ENCODE peak calls at places on chromosomes 2 and 18, in eight cellular contexts. One of them, this sample, is unnamed.

GRCh38 chr2:144310889-144311608 is 208.9 kb downstream of the ZEB2 start:
- ATAC-seq in activated CD8-positive, alpha-beta memory T cell treated with anti-CD3 and anti-CD28 coated beads, Interleukin-2, amount 10 ng/mL, durations not matched to agents 7 days and 5 days: peak
- ATAC-seq in omental fat pad: no peak
- ATAC-seq in WTC11: no peak
- ATAC-seq in activated CD8-positive, alpha-beta T cell treated with anti-CD3 and anti-CD28 coated beads for 36 hours: peak
- ATAC-seq in T-cell: no peak
- ATAC-seq in heart left ventricle: no peak
- ATAC-seq in sciatic nerve: no peak
- ATAC-seq in this sample: peak

GRCh38 chr2:240200230-240201051 is 60.0 kb upstream of the OTOS start:
- ATAC-seq in activated CD8-positive, alpha-beta memory T cell treated with anti-CD3 and anti-CD28 coated beads, Interleukin-2, amount 10 ng/mL, durations not matched to agents 7 days and 5 days: no peak
- ATAC-seq in omental fat pad: no peak
- ATAC-seq in WTC11: no peak
- ATAC-seq in activated CD8-positive, alpha-beta T cell treated with anti-CD3 and anti-CD28 coated beads for 36 hours: no peak
- ATAC-seq in T-cell: no peak
- ATAC-seq in heart left ventricle: no peak
- ATAC-seq in sciatic nerve: no peak
- ATAC-seq in this sample: no peak

GRCh38 chr2:230218411-230218810 is 1.4 kb downstream of the SP110 start:
- ATAC-seq in activated CD8-positive, alpha-beta memory T cell treated with anti-CD3 and anti-CD28 coated beads, Interleukin-2, amount 10 ng/mL, durations not matched to agents 7 days and 5 days: no peak
- ATAC-seq in omental fat pad: no peak
- ATAC-seq in WTC11: no peak
- ATAC-seq in activated CD8-positive, alpha-beta T cell treated with anti-CD3 and anti-CD28 coated beads for 36 hours: peak
- ATAC-seq in T-cell: peak
- ATAC-seq in heart left ventricle: peak
- ATAC-seq in sciatic nerve: peak
- ATAC-seq in this sample: peak

GRCh38 chr18:48021273-48021914 is 90.9 kb upstream of the SMAD2 start:
- ATAC-seq in activated CD8-positive, alpha-beta memory T cell treated with anti-CD3 and anti-CD28 coated beads, Interleukin-2, amount 10 ng/mL, durations not matched to agents 7 days and 5 days: no peak
- ATAC-seq in omental fat pad: no peak
- ATAC-seq in WTC11: no peak
- ATAC-seq in activated CD8-positive, alpha-beta T cell treated with anti-CD3 and anti-CD28 coated beads for 36 hours: peak
- ATAC-seq in T-cell: no peak
- ATAC-seq in heart left ventricle: no peak
- ATAC-seq in sciatic nerve: no peak
- ATAC-seq in this sample: no peak

GRCh38 chr2:121530563-121531334 is at the start of gene RNU4ATAC:
- ATAC-seq in activated CD8-positive, alpha-beta memory T cell treated with anti-CD3 and anti-CD28 coated beads, Interleukin-2, amount 10 ng/mL, durations not matched to agents 7 days and 5 days: peak
- ATAC-seq in omental fat pad: peak
- ATAC-seq in WTC11: peak
- ATAC-seq in activated CD8-positive, alpha-beta T cell treated with anti-CD3 and anti-CD28 coated beads for 36 hours: peak
- ATAC-seq in T-cell: peak
- ATAC-seq in heart left ventricle: peak
- ATAC-seq in sciatic nerve: peak
- ATAC-seq in this sample: peak

GRCh38 chr18:22347624-22348511 is 69.8 kb downstream of the CTAGE1 start:
- ATAC-seq in activated CD8-positive, alpha-beta memory T cell treated with anti-CD3 and anti-CD28 coated beads, Interleukin-2, amount 10 ng/mL, durations not matched to agents 7 days and 5 days: no peak
- ATAC-seq in omental fat pad: no peak
- ATAC-seq in WTC11: peak
- ATAC-seq in activated CD8-positive, alpha-beta T cell treated with anti-CD3 and anti-CD28 coated beads for 36 hours: peak
- ATAC-seq in T-cell: peak
- ATAC-seq in heart left ventricle: peak
- ATAC-seq in sciatic nerve: no peak
- ATAC-seq in this sample: no peak

GRCh38 chr2:163122257-163122656 is 283.7 kb upstream of the KCNH7 start:
- ATAC-seq in activated CD8-positive, alpha-beta memory T cell treated with anti-CD3 and anti-CD28 coated beads, Interleukin-2, amount 10 ng/mL, durations not matched to agents 7 days and 5 days: no peak
- ATAC-seq in omental fat pad: no peak
- ATAC-seq in WTC11: no peak
- ATAC-seq in activated CD8-positive, alpha-beta T cell treated with anti-CD3 and anti-CD28 coated beads for 36 hours: no peak
- ATAC-seq in T-cell: no peak
- ATAC-seq in heart left ventricle: no peak
- ATAC-seq in sciatic nerve: no peak
- ATAC-seq in this sample: no peak

GRCh38 chr2:109062558-109063325 is 66.3 kb upstream of the SH3RF3 start:
- ATAC-seq in activated CD8-positive, alpha-beta memory T cell treated with anti-CD3 and anti-CD28 coated beads, Interleukin-2, amount 10 ng/mL, durations not matched to agents 7 days and 5 days: no peak
- ATAC-seq in omental fat pad: no peak
- ATAC-seq in WTC11: peak
- ATAC-seq in activated CD8-positive, alpha-beta T cell treated with anti-CD3 and anti-CD28 coated beads for 36 hours: no peak
- ATAC-seq in T-cell: peak
- ATAC-seq in heart left ventricle: no peak
- ATAC-seq in sciatic nerve: no peak
- ATAC-seq in this sample: no peak

GRCh38 chr18:79797518-79798345 is at the start of gene KCNG2:
- ATAC-seq in activated CD8-positive, alpha-beta memory T cell treated with anti-CD3 and anti-CD28 coated beads, Interleukin-2, amount 10 ng/mL, durations not matched to agents 7 days and 5 days: peak
- ATAC-seq in omental fat pad: no peak
- ATAC-seq in WTC11: peak
- ATAC-seq in activated CD8-positive, alpha-beta T cell treated with anti-CD3 and anti-CD28 coated beads for 36 hours: peak
- ATAC-seq in T-cell: peak
- ATAC-seq in heart left ventricle: peak
- ATAC-seq in sciatic nerve: peak
- ATAC-seq in this sample: peak

GRCh38 chr2:232263295-232263694 is 115.3 kb upstream of the ALPP start:
- ATAC-seq in activated CD8-positive, alpha-beta memory T cell treated with anti-CD3 and anti-CD28 coated beads, Interleukin-2, amount 10 ng/mL, durations not matched to agents 7 days and 5 days: no peak
- ATAC-seq in omental fat pad: no peak
- ATAC-seq in WTC11: no peak
- ATAC-seq in activated CD8-positive, alpha-beta T cell treated with anti-CD3 and anti-CD28 coated beads for 36 hours: no peak
- ATAC-seq in T-cell: no peak
- ATAC-seq in heart left ventricle: no peak
- ATAC-seq in sciatic nerve: no peak
- ATAC-seq in this sample: no peak

GRCh38 chr18:5546660-5547059 is 2.9 kb upstream of the EPB41L3 start:
- ATAC-seq in activated CD8-positive, alpha-beta memory T cell treated with anti-CD3 and anti-CD28 coated beads, Interleukin-2, amount 10 ng/mL, durations not matched to agents 7 days and 5 days: no peak
- ATAC-seq in omental fat pad: no peak
- ATAC-seq in WTC11: peak
- ATAC-seq in activated CD8-positive, alpha-beta T cell treated with anti-CD3 and anti-CD28 coated beads for 36 hours: no peak
- ATAC-seq in T-cell: no peak
- ATAC-seq in heart left ventricle: peak
- ATAC-seq in sciatic nerve: peak
- ATAC-seq in this sample: no peak

GRCh38 chr2:177397501-177398289 is 5.1 kb downstream of the AGPS start:
- ATAC-seq in activated CD8-positive, alpha-beta memory T cell treated with anti-CD3 and anti-CD28 coated beads, Interleukin-2, amount 10 ng/mL, durations not matched to agents 7 days and 5 days: no peak
- ATAC-seq in omental fat pad: no peak
- ATAC-seq in WTC11: no peak
- ATAC-seq in activated CD8-positive, alpha-beta T cell treated with anti-CD3 and anti-CD28 coated beads for 36 hours: no peak
- ATAC-seq in T-cell: no peak
- ATAC-seq in heart left ventricle: peak
- ATAC-seq in sciatic nerve: peak
- ATAC-seq in this sample: peak

GRCh38 chr2:193377789-193378188 is 1183.1 kb upstream of the TMEFF2 start:
- ATAC-seq in activated CD8-positive, alpha-beta memory T cell treated with anti-CD3 and anti-CD28 coated beads, Interleukin-2, amount 10 ng/mL, durations not matched to agents 7 days and 5 days: no peak
- ATAC-seq in omental fat pad: no peak
- ATAC-seq in WTC11: no peak
- ATAC-seq in activated CD8-positive, alpha-beta T cell treated with anti-CD3 and anti-CD28 coated beads for 36 hours: peak
- ATAC-seq in T-cell: no peak
- ATAC-seq in heart left ventricle: no peak
- ATAC-seq in sciatic nerve: no peak
- ATAC-seq in this sample: peak

GRCh38 chr2:186771850-186772463 is 77.0 kb downstream of the ZSWIM2 start:
- ATAC-seq in activated CD8-positive, alpha-beta memory T cell treated with anti-CD3 and anti-CD28 coated beads, Interleukin-2, amount 10 ng/mL, durations not matched to agents 7 days and 5 days: no peak
- ATAC-seq in omental fat pad: no peak
- ATAC-seq in WTC11: peak
- ATAC-seq in activated CD8-positive, alpha-beta T cell treated with anti-CD3 and anti-CD28 coated beads for 36 hours: no peak
- ATAC-seq in T-cell: no peak
- ATAC-seq in heart left ventricle: no peak
- ATAC-seq in sciatic nerve: no peak
- ATAC-seq in this sample: no peak

GRCh38 chr18:46283895-46284295 is 179.7 kb downstream of the HAUS1 start:
- ATAC-seq in activated CD8-positive, alpha-beta memory T cell treated with anti-CD3 and anti-CD28 coated beads, Interleukin-2, amount 10 ng/mL, durations not matched to agents 7 days and 5 days: no peak
- ATAC-seq in omental fat pad: no peak
- ATAC-seq in WTC11: peak
- ATAC-seq in activated CD8-positive, alpha-beta T cell treated with anti-CD3 and anti-CD28 coated beads for 36 hours: no peak
- ATAC-seq in T-cell: no peak
- ATAC-seq in heart left ventricle: no peak
- ATAC-seq in sciatic nerve: no peak
- ATAC-seq in this sample: no peak

GRCh38 chr2:85814802-85815550 is 61.2 kb downstream of the ATOH8 start:
- ATAC-seq in activated CD8-positive, alpha-beta memory T cell treated with anti-CD3 and anti-CD28 coated beads, Interleukin-2, amount 10 ng/mL, durations not matched to agents 7 days and 5 days: no peak
- ATAC-seq in omental fat pad: peak
- ATAC-seq in WTC11: no peak
- ATAC-seq in activated CD8-positive, alpha-beta T cell treated with anti-CD3 and anti-CD28 coated beads for 36 hours: no peak
- ATAC-seq in T-cell: no peak
- ATAC-seq in heart left ventricle: peak
- ATAC-seq in sciatic nerve: no peak
- ATAC-seq in this sample: no peak

GRCh38 chr2:169107645-169108044 is 38.3 kb downstream of the DHRS9 start:
- ATAC-seq in activated CD8-positive, alpha-beta memory T cell treated with anti-CD3 and anti-CD28 coated beads, Interleukin-2, amount 10 ng/mL, durations not matched to agents 7 days and 5 days: peak
- ATAC-seq in omental fat pad: no peak
- ATAC-seq in WTC11: no peak
- ATAC-seq in activated CD8-positive, alpha-beta T cell treated with anti-CD3 and anti-CD28 coated beads for 36 hours: peak
- ATAC-seq in T-cell: peak
- ATAC-seq in heart left ventricle: peak
- ATAC-seq in sciatic nerve: no peak
- ATAC-seq in this sample: peak

GRCh38 chr2:60838481-60838880 is 42.9 kb upstream of the REL start:
- ATAC-seq in activated CD8-positive, alpha-beta memory T cell treated with anti-CD3 and anti-CD28 coated beads, Interleukin-2, amount 10 ng/mL, durations not matched to agents 7 days and 5 days: no peak
- ATAC-seq in omental fat pad: no peak
- ATAC-seq in WTC11: no peak
- ATAC-seq in activated CD8-positive, alpha-beta T cell treated with anti-CD3 and anti-CD28 coated beads for 36 hours: no peak
- ATAC-seq in T-cell: no peak
- ATAC-seq in heart left ventricle: no peak
- ATAC-seq in sciatic nerve: no peak
- ATAC-seq in this sample: no peak

GRCh38 chr18:46849007-46849406 is 68.3 kb downstream of the PIAS2 start:
- ATAC-seq in activated CD8-positive, alpha-beta memory T cell treated with anti-CD3 and anti-CD28 coated beads, Interleukin-2, amount 10 ng/mL, durations not matched to agents 7 days and 5 days: no peak
- ATAC-seq in omental fat pad: no peak
- ATAC-seq in WTC11: no peak
- ATAC-seq in activated CD8-positive, alpha-beta T cell treated with anti-CD3 and anti-CD28 coated beads for 36 hours: no peak
- ATAC-seq in T-cell: no peak
- ATAC-seq in heart left ventricle: no peak
- ATAC-seq in sciatic nerve: no peak
- ATAC-seq in this sample: no peak

GRCh38 chr2:221210686-221211085 is 361.4 kb downstream of the EPHA4 start:
- ATAC-seq in activated CD8-positive, alpha-beta memory T cell treated with anti-CD3 and anti-CD28 coated beads, Interleukin-2, amount 10 ng/mL, durations not matched to agents 7 days and 5 days: no peak
- ATAC-seq in omental fat pad: no peak
- ATAC-seq in WTC11: no peak
- ATAC-seq in activated CD8-positive, alpha-beta T cell treated with anti-CD3 and anti-CD28 coated beads for 36 hours: no peak
- ATAC-seq in T-cell: no peak
- ATAC-seq in heart left ventricle: peak
- ATAC-seq in sciatic nerve: no peak
- ATAC-seq in this sample: no peak

GRCh38 chr2:176753752-176754474 is 458.7 kb upstream of the HNRNPA3 start:
- ATAC-seq in activated CD8-positive, alpha-beta memory T cell treated with anti-CD3 and anti-CD28 coated beads, Interleukin-2, amount 10 ng/mL, durations not matched to agents 7 days and 5 days: no peak
- ATAC-seq in omental fat pad: peak
- ATAC-seq in WTC11: no peak
- ATAC-seq in activated CD8-positive, alpha-beta T cell treated with anti-CD3 and anti-CD28 coated beads for 36 hours: peak
- ATAC-seq in T-cell: no peak
- ATAC-seq in heart left ventricle: peak
- ATAC-seq in sciatic nerve: peak
- ATAC-seq in this sample: no peak